ENCODE peak calls at places on chromosomes 3 and 15, in four cellular contexts. I is HepG2, S is GM12878, U is SK-N-SH. Q is an unnamed sample.
A peak's percentile ranks its signal among the peaks of the same experiment; 100 is the strongest.

GRCh38 chr15:38620851-38621594 is 56.4 kb upstream of the RASGRP1 start:
- DNase-seq in I (no peak), S (no peak), U (no peak), Q (no peak)

GRCh38 chr3:46615976-46616375 is 3.7 kb downstream of the FAM240A start:
- DNase-seq in I (no peak), S (no peak), U (no peak), Q (no peak)

GRCh38 chr15:28022961-28023360 is 76.2 kb downstream of the OCA2 start:
- DNase-seq in I (no peak), S (no peak), U (no peak), Q (no peak)

GRCh38 chr3:72273615-72274014 is 488.7 kb upstream of the PROK2 start:
- DNase-seq in I (no peak), S (no peak), U (no peak), Q (no peak)

GRCh38 chr15:83611312-83611711 is 42.6 kb upstream of the ADAMTSL3 start:
- DNase-seq in I (no peak), S (no peak), U (no peak), Q (no peak)

GRCh38 chr15:44397869-44398268 is 29.6 kb upstream of the CTDSPL2 start:
- DNase-seq in I (no peak), S (no peak), U (no peak), Q (no peak)

GRCh38 chr3:81910244-81910852 is 148.9 kb upstream of the GBE1 start:
- DNase-seq in I (peak; percentile 46), S (peak; percentile 21), U (peak; percentile 25), Q (peak; percentile 39)

GRCh38 chr3:171028025-171028778 is 1.7 kb upstream of the SLC2A2 start:
- DNase-seq in I (peak; percentile 28), S (no peak), U (peak; percentile 65), Q (no peak)

GRCh38 chr15:23372284-23372683 is 17.7 kb downstream of the GOLGA8S start:
- DNase-seq in I (no peak), S (no peak), U (no peak), Q (no peak)

GRCh38 chr15:79380755-79381499 is 51.2 kb upstream of the MINAR1 start:
- DNase-seq in I (peak; percentile 63), S (peak; percentile 15), U (peak; percentile 76), Q (peak; percentile 70)

GRCh38 chr15:34795267-34796081 is at the start of gene ACTC1:
- DNase-seq in I (no peak), S (no peak), U (no peak), Q (peak; percentile 66)

GRCh38 chr3:120795959-120796358 is 53.4 kb downstream of the GTF2E1 start:
- DNase-seq in I (peak; percentile 36), S (no peak), U (no peak), Q (peak; percentile 37)

GRCh38 chr3:129650256-129650872 is 43.9 kb upstream of the PLXND1 start:
- DNase-seq in I (peak; percentile 48), S (no peak), U (peak; percentile 58), Q (peak; percentile 18)

GRCh38 chr3:168034152-168034928 is 61.4 kb downstream of the GOLIM4 start:
- DNase-seq in I (no peak), S (no peak), U (peak; percentile 12), Q (no peak)

GRCh38 chr15:95559875-95560394 is 770.6 kb upstream of the NR2F2 start:
- DNase-seq in I (no peak), S (no peak), U (no peak), Q (peak; percentile 85)

GRCh38 chr15:77869021-77869895 is 208.3 kb downstream of the TBC1D2B start:
- DNase-seq in I (no peak), S (no peak), U (no peak), Q (no peak)

GRCh38 chr15:35991386-35991785 is 445.4 kb upstream of the DPH6 start:
- DNase-seq in I (no peak), S (no peak), U (no peak), Q (no peak)

GRCh38 chr15:72835289-72835890 is 51.8 kb upstream of the ADPGK start:
- DNase-seq in I (peak; percentile 4), S (no peak), U (no peak), Q (no peak)

GRCh38 chr3:25897019-25897418 is 107.1 kb downstream of the OXSM start:
- DNase-seq in I (peak; percentile 20), S (no peak), U (no peak), Q (peak; percentile 21)

GRCh38 chr3:42213417-42213816 is 52.6 kb downstream of the CCK start:
- DNase-seq in I (no peak), S (no peak), U (no peak), Q (no peak)

GRCh38 chr3:132145833-132146232 is 111.0 kb upstream of the CPNE4 start:
- DNase-seq in I (no peak), S (no peak), U (no peak), Q (peak; percentile 36)

GRCh38 chr15:66824374-66824773 is 122.3 kb downstream of the SMAD6 start:
- DNase-seq in I (no peak), S (no peak), U (no peak), Q (no peak)

GRCh38 chr15:84648539-84648938 is 5.5 kb downstream of the WDR73 start:
- DNase-seq in I (no peak), S (no peak), U (no peak), Q (no peak)

GRCh38 chr15:29121369-29121656 is 148.3 kb downstream of the NSMCE3 start:
- DNase-seq in I (no peak), S (no peak), U (no peak), Q (no peak)

GRCh38 chr3:128238100-128238459 is 84.8 kb downstream of the EEFSEC start:
- DNase-seq in I (no peak), S (no peak), U (peak; percentile 36), Q (no peak)

GRCh38 chr15:69841046-69841828 is 256.5 kb downstream of the TLE3 start:
- DNase-seq in I (no peak), S (no peak), U (peak; percentile 83), Q (no peak)

GRCh38 chr15:29570931-29571727 is 251.1 kb downstream of the TJP1 start:
- DNase-seq in I (no peak), S (no peak), U (peak; percentile 82), Q (peak; percentile 44)

GRCh38 chr15:68228971-68229385 is 550 bp downstream of the CLN6 start:
- DNase-seq in I (no peak), S (no peak), U (no peak), Q (no peak)

GRCh38 chr15:29089731-29090616 is 179.6 kb downstream of the NSMCE3 start:
- DNase-seq in I (no peak), S (no peak), U (no peak), Q (no peak)

GRCh38 chr3:68793750-68794149 is 138.6 kb downstream of the TAFA4 start:
- DNase-seq in I (no peak), S (no peak), U (no peak), Q (no peak)

GRCh38 chr3:142445816-142446254 is 2.0 kb downstream of the XRN1 start:
- DNase-seq in I (peak; percentile 12), S (peak; percentile 44), U (no peak), Q (no peak)

GRCh38 chr3:197298858-197299854 is 744 bp upstream of the DLG1 start:
- DNase-seq in I (peak; percentile 49), S (no peak), U (peak; percentile 48), Q (peak; percentile 40)

GRCh38 chr15:70723927-70724326 is 39.4 kb downstream of the UACA start:
- DNase-seq in I (no peak), S (no peak), U (no peak), Q (no peak)

GRCh38 chr15:40762919-40763800 is 708 bp upstream of the GCHFR start:
- DNase-seq in I (peak; percentile 85), S (no peak), U (peak; percentile 83), Q (no peak)

GRCh38 chr3:112319516-112320276 is 13.3 kb upstream of the CD200 start:
- DNase-seq in I (no peak), S (no peak), U (no peak), Q (no peak)

GRCh38 chr3:123388050-123388449 is 60.8 kb downstream of the ADCY5 start:
- DNase-seq in I (no peak), S (no peak), U (no peak), Q (no peak)

GRCh38 chr3:140706360-140706759 is 28.5 kb downstream of the TRIM42 start:
- DNase-seq in I (no peak), S (no peak), U (no peak), Q (no peak)

GRCh38 chr15:99416191-99417188 is 149.3 kb upstream of the MEF2A start:
- DNase-seq in I (no peak), S (no peak), U (peak; percentile 4), Q (no peak)
- TF ChIP-seq PBX3 in I (no peak), S (no peak), U (no peak), Q (no peak)

GRCh38 chr3:172915911-172916514 is 165.5 kb downstream of the ECT2 start:
- DNase-seq in I (no peak), S (no peak), U (no peak), Q (no peak)

GRCh38 chr3:172918568-172919296 is 168.2 kb downstream of the ECT2 start:
- DNase-seq in I (no peak), S (no peak), U (no peak), Q (no peak)

GRCh38 chr3:172913911-172914730 is 163.6 kb downstream of the ECT2 start:
- DNase-seq in I (no peak), S (no peak), U (no peak), Q (no peak)

GRCh38 chr3:172918165-172918564 is 167.6 kb downstream of the ECT2 start:
- DNase-seq in I (peak; percentile 45), S (no peak), U (no peak), Q (no peak)

DNA sequence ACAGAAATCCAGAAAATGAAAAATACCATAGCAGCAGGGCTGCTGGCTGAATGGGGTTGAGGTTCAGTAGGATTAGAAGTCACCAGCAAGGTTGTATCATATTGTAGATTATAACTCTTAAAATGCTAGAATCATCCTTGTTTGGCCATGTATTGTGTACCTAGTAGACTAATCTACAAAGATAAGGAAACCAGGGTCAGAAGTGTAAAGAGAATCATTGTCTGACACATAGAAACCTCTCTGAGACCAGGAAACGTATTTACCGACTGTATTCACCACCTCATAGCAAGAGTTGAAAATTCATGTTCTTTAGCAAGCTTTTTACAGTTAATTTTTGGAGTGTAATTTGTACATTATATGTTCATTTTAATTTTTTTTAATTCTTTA is 168.8 kb downstream of the ECT2 start:
- DNase-seq in I (peak; percentile 2), S (no peak), U (no peak), Q (no peak)
- TF ChIP-seq PBX3 in I (no peak), S (no peak), U (no peak), Q (no peak)

GRCh38 chr15:82587805-82588204 is 47.5 kb upstream of the RPS17 start:
- DNase-seq in I (no peak), S (no peak), U (no peak), Q (no peak)
- TF ChIP-seq PBX3 in I (no peak), S (no peak), U (no peak), Q (no peak)

DNA sequence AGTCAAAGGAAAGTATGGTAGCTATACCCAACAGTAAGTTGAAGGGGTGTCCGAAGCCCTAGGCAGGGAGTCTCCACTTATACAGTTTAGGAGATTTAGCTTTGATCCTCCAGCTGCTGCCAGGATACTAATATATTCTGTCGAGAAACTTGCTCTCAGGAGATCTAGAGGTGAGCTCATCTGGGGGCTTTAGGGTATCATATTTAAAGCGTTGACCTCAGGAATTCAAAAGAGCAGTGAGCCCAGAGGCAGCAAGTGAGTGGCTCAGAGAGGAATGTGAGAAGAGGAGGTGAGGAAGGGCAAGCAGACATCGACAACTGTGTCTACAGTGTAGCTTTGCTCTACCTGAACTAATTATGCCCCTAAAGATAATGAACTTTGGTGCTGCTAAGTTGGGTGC is 245.1 kb upstream of the LRTM1 start:
- DNase-seq in I (no peak), S (no peak), U (no peak), Q (no peak)
- TF ChIP-seq PBX3 in I (no peak), S (no peak), U (no peak), Q (no peak)

DNA sequence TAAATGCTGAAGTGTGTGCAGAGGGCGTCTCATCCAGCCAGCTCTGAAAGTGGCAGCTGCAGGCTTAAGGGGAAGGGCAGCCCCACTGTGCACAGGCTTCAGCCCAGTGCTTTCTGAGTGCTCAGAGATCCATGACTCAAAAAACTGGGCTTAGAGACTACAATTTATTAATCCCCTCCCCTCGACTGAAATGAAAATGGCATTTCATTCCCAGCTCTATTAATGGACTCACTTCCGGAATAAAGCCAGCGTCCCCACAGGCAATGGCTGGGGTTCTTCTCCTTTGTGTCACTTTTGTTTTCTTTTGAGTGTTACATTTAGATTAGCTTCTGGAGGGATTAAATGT is 55.5 kb upstream of the PLXNA1 start:
- DNase-seq in I (no peak), S (no peak), U (peak; percentile 56), Q (no peak)
- TF ChIP-seq PBX3 in I (no peak), S (no peak), U (no peak), Q (no peak)